ENCODE peak calls at places on chromosomes 2 and 18, in four cellular contexts. K is HepG2, W is K562, G is GM12878. X is an unnamed sample.

GRCh38 chr18:69400253-69400975 is at the start of gene DOK6:
- DNase-seq in K (peak), W (no peak), G (no peak), X (peak)

GRCh38 chr2:159046966-159047365 is 78.5 kb downstream of the TANC1 start:
- DNase-seq in K (no peak), W (no peak), G (no peak), X (no peak)

GRCh38 chr18:54828986-54829385 is 709 bp downstream of the RAB27B start:
- DNase-seq in K (no peak), W (no peak), G (no peak), X (no peak)

GRCh38 chr2:132677661-132678060 is 7.7 kb upstream of the LYPD1 start:
- DNase-seq in K (no peak), W (no peak), G (no peak), X (no peak)

GRCh38 chr2:107622741-107623310 is 203.9 kb upstream of the RGPD4 start:
- DNase-seq in K (no peak), W (no peak), G (no peak), X (no peak)

GRCh38 chr18:27366151-27366550 is 181.0 kb upstream of the CHST9 start:
- DNase-seq in K (no peak), W (no peak), G (no peak), X (no peak)

GRCh38 chr2:26581991-26582842 is 58.9 kb downstream of the CIB4 start:
- DNase-seq in K (no peak), W (no peak), G (no peak), X (peak)

GRCh38 chr2:31141513-31141912 is 3.3 kb upstream of the GALNT14 start:
- DNase-seq in K (no peak), W (no peak), G (no peak), X (no peak)

GRCh38 chr2:46487667-46488333 is 8.4 kb downstream of the TMEM247 start:
- DNase-seq in K (no peak), W (peak), G (no peak), X (no peak)

GRCh38 chr2:173126819-173127218 is 51.2 kb downstream of the MAP3K20 start:
- DNase-seq in K (no peak), W (no peak), G (no peak), X (no peak)

GRCh38 chr2:105403785-105404698 is 5.2 kb upstream of the FHL2 start:
- DNase-seq in K (no peak), W (peak), G (no peak), X (peak)

GRCh38 chr18:415627-416612 is 84.6 kb downstream of the COLEC12 start:
- DNase-seq in K (no peak), W (no peak), G (no peak), X (no peak)

GRCh38 chr2:179553382-179553781 is 288.8 kb upstream of the SESTD1 start:
- DNase-seq in K (no peak), W (no peak), G (no peak), X (no peak)

GRCh38 chr2:18122544-18123210 is 244.2 kb downstream of the KCNS3 start:
- DNase-seq in K (no peak), W (no peak), G (no peak), X (no peak)

GRCh38 chr2:200184748-200185574 is 121.5 kb upstream of the SPATS2L start:
- DNase-seq in K (no peak), W (no peak), G (no peak), X (no peak)

GRCh38 chr2:241268306-241268705 is 47.2 kb downstream of the HDLBP start:
- DNase-seq in K (no peak), W (no peak), G (no peak), X (no peak)

GRCh38 chr2:159275111-159275510 is 11.4 kb downstream of the WDSUB1 start:
- DNase-seq in K (no peak), W (no peak), G (no peak), X (no peak)

GRCh38 chr2:98541489-98541888 is 66.8 kb downstream of the COA5 start:
- DNase-seq in K (no peak), W (no peak), G (no peak), X (no peak)

GRCh38 chr2:32777714-32778113 is 149.9 kb downstream of the TTC27 start:
- DNase-seq in K (peak), W (no peak), G (no peak), X (no peak)

GRCh38 chr18:45270289-45270771 is 344.9 kb upstream of the SLC14A2 start:
- DNase-seq in K (no peak), W (no peak), G (no peak), X (no peak)

GRCh38 chr2:240573071-240573515 is 4.8 kb downstream of the RNPEPL1 start:
- DNase-seq in K (no peak), W (no peak), G (no peak), X (no peak)

GRCh38 chr18:10432781-10433180 is 21.7 kb upstream of the APCDD1 start:
- DNase-seq in K (no peak), W (no peak), G (no peak), X (no peak)

GRCh38 chr2:24050041-24050655 is 607 bp downstream of the FKBP1B start:
- DNase-seq in K (peak), W (no peak), G (no peak), X (peak)
- TF ChIP-seq NR2C2 in K (peak), W (no peak), G (no peak), X (no peak)

GRCh38 chr2:227257820-227258219 is 67.2 kb upstream of the MFF start:
- DNase-seq in K (no peak), W (no peak), G (no peak), X (no peak)
- TF ChIP-seq USF2 in K (no peak), W (no peak), G (no peak), X (no peak)

DNA sequence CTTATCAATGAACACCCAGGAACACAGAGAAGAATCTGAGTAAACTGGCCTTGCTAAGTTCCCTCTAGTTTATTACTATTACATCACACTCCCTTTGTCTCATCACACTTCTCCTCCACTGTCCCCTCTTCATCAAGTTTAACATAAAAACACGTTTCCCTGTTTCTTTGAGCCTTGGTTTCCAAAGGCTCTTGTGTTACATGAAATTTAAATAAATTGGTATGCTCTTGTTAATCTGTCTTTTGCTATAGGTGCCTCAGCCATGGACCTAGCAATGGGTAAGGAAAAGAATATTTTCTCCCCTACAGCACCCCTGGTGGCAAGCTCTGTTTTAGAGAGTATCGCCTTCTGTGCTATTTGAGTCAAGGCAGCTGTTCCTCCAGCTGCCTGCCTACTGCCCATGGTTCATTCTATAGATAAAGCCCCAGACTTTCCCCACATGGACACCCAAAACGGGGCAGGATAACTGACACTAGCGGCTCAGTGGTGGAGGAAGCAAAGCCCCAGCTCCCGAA is 31.8 kb downstream of the TGIF1 start:
- DNase-seq in K (peak), W (peak), G (no peak), X (peak)
- TF ChIP-seq NR2C2 in K (no peak), W (no peak), G (no peak), X (no peak)

DNA sequence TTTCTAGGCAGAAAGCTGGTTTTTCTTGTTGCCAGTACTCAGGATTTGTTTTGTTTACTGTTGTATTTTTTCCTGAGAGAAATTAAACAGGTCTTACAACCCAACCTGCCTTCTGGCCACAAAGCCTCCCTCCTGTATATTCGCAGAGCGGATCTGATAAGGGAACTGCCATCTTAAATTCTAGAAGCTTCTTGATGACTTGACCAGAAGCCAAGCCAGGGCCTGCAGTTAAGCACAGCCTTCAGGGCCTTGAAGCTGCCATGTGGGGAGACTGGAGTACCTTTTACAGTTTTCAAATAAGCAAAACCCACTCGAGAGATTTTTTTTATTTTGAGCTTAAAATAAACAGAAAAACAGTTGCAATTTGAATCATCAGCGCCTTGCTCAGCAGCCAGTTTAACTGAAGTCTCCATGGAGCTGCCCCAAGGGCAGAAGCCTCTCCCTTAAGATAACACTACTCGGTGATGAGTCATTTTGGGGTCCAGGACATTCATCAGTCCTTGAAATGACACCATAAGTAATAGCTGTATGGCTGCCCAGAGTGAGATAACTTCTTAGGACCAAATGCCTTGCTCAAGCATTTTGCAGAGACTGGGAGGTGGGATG is 51.5 kb upstream of the PHLPP1 start:
- DNase-seq in K (no peak), W (peak), G (peak), X (no peak)
- TF ChIP-seq USF2 in K (no peak), W (no peak), G (no peak), X (no peak)

X was measured in WTC11.